ENCODE peak calls at places on chromosomes 7 and 10, in seven cellular contexts. Z, F, Q, U, N, V and X are unnamed samples.

GRCh38 chr10:72263613-72264241 is 10.0 kb upstream of the DDIT4 start:
- DNase-seq in Z (peak; percentile 92), F (no peak), Q (no peak), U (no peak), N (no peak), V (peak; percentile 32), X (no peak)

GRCh38 chr10:109743141-109744120 is 179.9 kb downstream of the XPNPEP1 start:
- DNase-seq in Z (no peak), F (no peak), Q (no peak), U (peak; percentile 22), N (no peak), V (no peak), X (no peak)

GRCh38 chr10:7501157-7501556 is 90.3 kb upstream of the SFMBT2 start:
- DNase-seq in Z (no peak), F (no peak), Q (no peak), U (no peak), N (no peak), V (no peak), X (no peak)

GRCh38 chr7:2191026-2191425 is 41.7 kb downstream of the MAD1L1 start:
- DNase-seq in Z (peak; percentile 57), F (no peak), Q (no peak), U (no peak), N (no peak), V (no peak), X (peak; percentile 61)

GRCh38 chr7:69283421-69283820 is 314.9 kb upstream of the AUTS2 start:
- DNase-seq in Z (no peak), F (no peak), Q (peak; percentile 35), U (no peak), N (no peak), V (no peak), X (peak; percentile 76)

GRCh38 chr10:34954142-34954541 is 136.0 kb downstream of the CUL2 start:
- DNase-seq in Z (peak; percentile 47), F (no peak), Q (no peak), U (no peak), N (no peak), V (no peak), X (no peak)

GRCh38 chr10:113435881-113436280 is 117.0 kb upstream of the HABP2 start:
- DNase-seq in Z (no peak), F (no peak), Q (no peak), U (no peak), N (no peak), V (no peak), X (no peak)

GRCh38 chr10:69375307-69376151 is 41.2 kb downstream of the TACR2 start:
- DNase-seq in Z (no peak), F (no peak), Q (peak; percentile 63), U (no peak), N (no peak), V (no peak), X (no peak)